ENCODE peak calls at places on chromosomes 5 and 9, in seven cellular contexts. One of them, this sample, is unnamed.
A peak's percentile ranks its signal among the peaks of the same experiment; 100 is the strongest.

GRCh38 chr5:115069087-115069968 is 100.4 kb downstream of the TRIM36 start:
- DNase-seq in H9: peak; percentile 64
- DNase-seq in Karpas-422: peak; percentile 79
- DNase-seq in A673: peak; percentile 74
- DNase-seq in aorta: no peak
- DNase-seq in RWPE2: no peak
- DNase-seq in IMR-90: peak; percentile 58
- DNase-seq in this sample: peak; percentile 56

GRCh38 chr5:139543423-139543991 is 17.6 kb upstream of the UBE2D2 start:
- DNase-seq in H9: peak; percentile 91
- DNase-seq in A673: no peak
- DNase-seq in Karpas-422: peak; percentile 85
- DNase-seq in aorta: peak; percentile 86
- DNase-seq in IMR-90: peak; percentile 5
- DNase-seq in RWPE2: no peak
- DNase-seq in this sample: no peak

GRCh38 chr5:157476699-157477408 is 16.8 kb downstream of the NIPAL4 start:
- DNase-seq in RWPE2: no peak
- DNase-seq in aorta: peak; percentile 4
- DNase-seq in H9: peak; percentile 53
- DNase-seq in A673: peak; percentile 72
- DNase-seq in IMR-90: peak; percentile 74
- DNase-seq in Karpas-422: peak; percentile 85
- DNase-seq in this sample: peak; percentile 91

GRCh38 chr5:106380736-106381135 is 1290.0 kb downstream of the EFNA5 start:
- DNase-seq in aorta: no peak
- DNase-seq in RWPE2: no peak
- DNase-seq in A673: no peak
- DNase-seq in H9: no peak
- DNase-seq in IMR-90: peak; percentile 85
- DNase-seq in Karpas-422: no peak
- DNase-seq in this sample: peak; percentile 46

GRCh38 chr5:56159521-56159947 is 73.6 kb downstream of the ANKRD55 start:
- DNase-seq in IMR-90: no peak
- DNase-seq in H9: no peak
- DNase-seq in Karpas-422: no peak
- DNase-seq in aorta: no peak
- DNase-seq in RWPE2: no peak
- DNase-seq in A673: no peak
- DNase-seq in this sample: no peak

GRCh38 chr5:145941677-145942130 is 5.3 kb downstream of the SH3RF2 start:
- DNase-seq in IMR-90: peak; percentile 35
- DNase-seq in H9: no peak
- DNase-seq in RWPE2: no peak
- DNase-seq in aorta: no peak
- DNase-seq in A673: no peak
- DNase-seq in Karpas-422: no peak
- DNase-seq in this sample: peak; percentile 53

GRCh38 chr5:54401515-54401914 is 54.0 kb upstream of the HSPB3 start:
- DNase-seq in H9: no peak
- DNase-seq in A673: no peak
- DNase-seq in Karpas-422: no peak
- DNase-seq in aorta: no peak
- DNase-seq in IMR-90: no peak
- DNase-seq in RWPE2: no peak
- DNase-seq in this sample: no peak

GRCh38 chr5:176612855-176613254 is 2.9 kb upstream of the GPRIN1 start:
- DNase-seq in Karpas-422: no peak
- DNase-seq in aorta: no peak
- DNase-seq in H9: no peak
- DNase-seq in IMR-90: no peak
- DNase-seq in A673: no peak
- DNase-seq in RWPE2: no peak
- DNase-seq in this sample: no peak

GRCh38 chr5:23208959-23209431 is 298.4 kb upstream of the PRDM9 start:
- DNase-seq in H9: peak; percentile 59
- DNase-seq in A673: peak; percentile 81
- DNase-seq in Karpas-422: peak; percentile 93
- DNase-seq in IMR-90: peak; percentile 23
- DNase-seq in aorta: no peak
- DNase-seq in RWPE2: no peak
- DNase-seq in this sample: peak; percentile 91

GRCh38 chr9:107928701-107929371 is 439.3 kb upstream of the KLF4 start:
- DNase-seq in aorta: no peak
- DNase-seq in RWPE2: no peak
- DNase-seq in IMR-90: no peak
- DNase-seq in Karpas-422: no peak
- DNase-seq in H9: no peak
- DNase-seq in A673: no peak
- DNase-seq in this sample: no peak

GRCh38 chr5:10351199-10351881 is 2.2 kb upstream of the MARCHF6 start:
- DNase-seq in A673: peak; percentile 54
- DNase-seq in H9: no peak
- DNase-seq in IMR-90: peak; percentile 91
- DNase-seq in RWPE2: no peak
- DNase-seq in Karpas-422: no peak
- DNase-seq in aorta: no peak
- DNase-seq in this sample: peak; percentile 73

GRCh38 chr9:123846966-123847365 is 83.0 kb downstream of the DENND1A start:
- DNase-seq in H9: no peak
- DNase-seq in A673: no peak
- DNase-seq in IMR-90: no peak
- DNase-seq in RWPE2: no peak
- DNase-seq in Karpas-422: no peak
- DNase-seq in aorta: no peak
- DNase-seq in this sample: no peak
- H3K9me3 ChIP-seq in H9: no peaks in the 10 kb centered on the region
- H3K9me3 ChIP-seq in A673: peaks cover 18% of the 10 kb centered on the region
- H3K9me3 ChIP-seq in IMR-90: peaks cover 11% of the 10 kb centered on the region
- H3K9me3 ChIP-seq in RWPE2: peaks cover 12% of the 10 kb centered on the region
- H3K9me3 ChIP-seq in Karpas-422: peaks cover 36% of the 10 kb centered on the region
- H3K9me3 ChIP-seq in aorta: peaks cover 5% of the 10 kb centered on the region
- H3K9me3 ChIP-seq in this sample: peaks cover 5% of the 10 kb centered on the region

DNA sequence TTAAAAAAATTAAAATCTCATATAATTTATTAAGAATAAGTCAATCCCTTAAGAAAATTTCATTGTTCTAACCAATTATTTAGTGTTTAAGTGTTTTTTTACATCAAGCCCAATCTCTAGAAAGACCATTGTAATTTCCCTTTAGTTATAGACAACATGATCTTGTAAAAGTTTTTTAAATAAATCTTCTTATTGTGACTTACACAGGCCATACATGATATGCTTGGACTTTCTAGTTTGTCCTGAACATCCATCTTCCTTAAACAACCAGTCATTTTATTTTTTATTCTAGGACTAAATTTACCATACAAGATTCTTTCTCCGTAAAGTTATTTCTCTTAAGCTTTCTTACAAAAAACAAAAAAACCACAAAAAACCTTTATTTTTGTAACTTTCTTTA is 126.5 kb upstream of the MAST4 start:
- DNase-seq in H9: no peak
- DNase-seq in aorta: no peak
- DNase-seq in RWPE2: no peak
- DNase-seq in Karpas-422: no peak
- DNase-seq in A673: no peak
- DNase-seq in IMR-90: no peak
- DNase-seq in this sample: no peak
- H3K9me3 ChIP-seq in H9: peaks cover 9% of the 10 kb centered on the region
- H3K9me3 ChIP-seq in aorta: no peaks in the 10 kb centered on the region
- H3K9me3 ChIP-seq in RWPE2: peaks cover 25% of the 10 kb centered on the region
- H3K9me3 ChIP-seq in Karpas-422: peaks cover 4% of the 10 kb centered on the region
- H3K9me3 ChIP-seq in A673: peaks cover 20% of the 10 kb centered on the region
- H3K9me3 ChIP-seq in IMR-90: no peaks in the 10 kb centered on the region
- H3K9me3 ChIP-seq in this sample: no peaks in the 10 kb centered on the region

GRCh38 chr5:2916076-2916682 is 164.7 kb upstream of the IRX2 start:
- DNase-seq in H9: no peak
- DNase-seq in Karpas-422: no peak
- DNase-seq in A673: no peak
- DNase-seq in RWPE2: no peak
- DNase-seq in IMR-90: no peak
- DNase-seq in aorta: no peak
- DNase-seq in this sample: no peak

GRCh38 chr5:2914991-2915484 is 163.6 kb upstream of the IRX2 start:
- DNase-seq in A673: no peak
- DNase-seq in H9: peak; percentile 75
- DNase-seq in Karpas-422: no peak
- DNase-seq in aorta: no peak
- DNase-seq in IMR-90: no peak
- DNase-seq in RWPE2: no peak
- DNase-seq in this sample: no peak

GRCh38 chr5:2919310-2920018 is 168.0 kb upstream of the IRX2 start:
- DNase-seq in A673: no peak
- DNase-seq in RWPE2: no peak
- DNase-seq in H9: no peak
- DNase-seq in aorta: no peak
- DNase-seq in IMR-90: no peak
- DNase-seq in Karpas-422: no peak
- DNase-seq in this sample: no peak

GRCh38 chr5:2917093-2917492 is 165.6 kb upstream of the IRX2 start:
- DNase-seq in A673: no peak
- DNase-seq in aorta: no peak
- DNase-seq in IMR-90: no peak
- DNase-seq in RWPE2: no peak
- DNase-seq in Karpas-422: no peak
- DNase-seq in H9: peak; percentile 11
- DNase-seq in this sample: no peak

DNA sequence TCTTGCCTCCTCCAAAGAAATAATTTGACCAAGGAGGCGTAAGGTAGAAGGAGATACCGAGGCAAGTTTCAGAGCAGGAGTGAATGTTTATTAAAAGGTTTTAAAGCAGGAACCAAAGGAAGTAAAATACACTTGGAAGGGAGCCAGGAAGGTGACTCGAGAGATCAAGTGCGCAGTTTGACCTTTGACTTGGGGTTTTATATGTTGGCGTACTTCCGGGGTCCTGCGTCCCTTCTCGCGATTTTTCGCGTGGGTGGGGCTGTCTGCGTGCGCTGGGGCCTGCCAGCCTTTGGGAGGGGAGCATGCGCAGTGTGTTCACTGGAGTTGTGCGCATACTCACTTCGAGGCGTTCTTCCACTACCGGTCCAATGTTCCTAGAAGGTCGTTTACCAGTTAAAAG is 166.0 kb upstream of the IRX2 start:
- DNase-seq in H9: no peak
- DNase-seq in RWPE2: no peak
- DNase-seq in IMR-90: no peak
- DNase-seq in Karpas-422: no peak
- DNase-seq in A673: no peak
- DNase-seq in aorta: no peak
- DNase-seq in this sample: no peak
- H3K9me3 ChIP-seq in H9: peaks cover 14% of the 10 kb centered on the region
- H3K9me3 ChIP-seq in RWPE2: no peaks in the 10 kb centered on the region
- H3K9me3 ChIP-seq in IMR-90: peaks cover 49% of the 10 kb centered on the region
- H3K9me3 ChIP-seq in Karpas-422: peaks cover 22% of the 10 kb centered on the region
- H3K9me3 ChIP-seq in A673: peaks cover 67% of the 10 kb centered on the region
- H3K9me3 ChIP-seq in aorta: peaks cover 7% of the 10 kb centered on the region
- H3K9me3 ChIP-seq in this sample: peaks cover 4% of the 10 kb centered on the region

GRCh38 chr5:34548086-34548403 is 108.1 kb upstream of the RAI14 start:
- DNase-seq in RWPE2: no peak
- DNase-seq in IMR-90: no peak
- DNase-seq in A673: no peak
- DNase-seq in Karpas-422: no peak
- DNase-seq in H9: peak; percentile 54
- DNase-seq in aorta: no peak
- DNase-seq in this sample: no peak
- H3K9me3 ChIP-seq in RWPE2: no peaks in the 10 kb centered on the region
- H3K9me3 ChIP-seq in IMR-90: peaks cover 9% of the 10 kb centered on the region
- H3K9me3 ChIP-seq in A673: no peaks in the 10 kb centered on the region
- H3K9me3 ChIP-seq in Karpas-422: peaks cover 4% of the 10 kb centered on the region
- H3K9me3 ChIP-seq in H9: peaks cover 35% of the 10 kb centered on the region
- H3K9me3 ChIP-seq in aorta: no peaks in the 10 kb centered on the region
- H3K9me3 ChIP-seq in this sample: peaks cover 16% of the 10 kb centered on the region

This sample was measured in PC-3.